ENCODE peak calls at places on chromosomes 4 and X, in six cellular contexts. M is lower lobe of right lung; D is central memory CD8-positive, alpha-beta T cell; Z is CD8-positive, alpha-beta T cell; K is natural killer cell; W is left lung. V is an unnamed sample.

GRCh38 chr4:73205482-73205881 is 53.1 kb downstream of the ANKRD17 start:
- ATAC-seq in W (no peak), Z (no peak), D (no peak), M (no peak), K (no peak), V (no peak)

GRCh38 chr4:168928875-168929274 is 81.2 kb downstream of the CBR4 start:
- ATAC-seq in K (no peak), W (no peak), D (no peak), M (no peak), Z (no peak), V (no peak)

GRCh38 chr4:108527729-108528128 is 92.6 kb upstream of the RPL34 start:
- ATAC-seq in Z (peak; percentile 64), M (no peak), D (no peak), W (no peak), K (peak; percentile 74), V (no peak)

GRCh38 chrX:11438767-11439166 is 145.6 kb downstream of the AMELX start:
- ATAC-seq in M (no peak), Z (no peak), W (no peak), D (no peak), K (no peak), V (peak; percentile 78)

GRCh38 chr4:53576676-53577372 is 14.5 kb downstream of the LNX1 start:
- ATAC-seq in K (no peak), D (no peak), W (peak; percentile 84), M (no peak), Z (no peak), V (no peak)

GRCh38 chr4:113142351-113142750 is 92.9 kb downstream of the ANK2 start:
- ATAC-seq in W (no peak), K (no peak), D (no peak), M (no peak), Z (no peak), V (no peak)

GRCh38 chr4:103108547-103108946 is 8.9 kb upstream of the BDH2 start:
- ATAC-seq in K (no peak), Z (no peak), W (no peak), M (no peak), D (no peak), V (no peak)

GRCh38 chr4:24010573-24010972 is 120.7 kb upstream of the PPARGC1A start:
- ATAC-seq in K (no peak), M (no peak), Z (no peak), D (no peak), W (no peak), V (no peak)

GRCh38 chrX:109774706-109775105 is 41.6 kb upstream of the ACSL4 start:
- ATAC-seq in Z (no peak), D (no peak), M (peak; percentile 66), W (peak; percentile 76), K (no peak), V (peak; percentile 76)

GRCh38 chrX:150502979-150503897 is 65.2 kb upstream of the MTM1 start:
- ATAC-seq in W (peak; percentile 17), D (no peak), K (no peak), Z (no peak), M (no peak), V (no peak)

GRCh38 chrX:123860983-123861382 is 1.1 kb downstream of the XIAP start:
- ATAC-seq in D (peak; percentile 38), W (no peak), M (no peak), K (no peak), Z (peak; percentile 7), V (no peak)

GRCh38 chr4:130808492-130808891 is 1712.5 kb downstream of the C4orf33 start:
- ATAC-seq in D (no peak), M (no peak), Z (no peak), W (no peak), K (no peak), V (no peak)

GRCh38 chr4:123659262-123659661 is 262.7 kb downstream of the SPRY1 start:
- ATAC-seq in W (no peak), M (no peak), K (no peak), D (no peak), Z (no peak), V (no peak)

GRCh38 chrX:154809939-154810665 is 4.8 kb upstream of the MPP1 start:
- ATAC-seq in K (peak; percentile 65), W (no peak), M (no peak), D (no peak), Z (no peak), V (no peak)

GRCh38 chr4:104490096-104490769 is 4.5 kb downstream of the CXXC4 start:
- ATAC-seq in K (no peak), Z (no peak), W (no peak), M (no peak), D (no peak), V (no peak)

GRCh38 chrX:99468993-99469392 is 941.1 kb downstream of the PCDH19 start:
- ATAC-seq in D (no peak), M (no peak), W (no peak), K (no peak), Z (no peak), V (no peak)

GRCh38 chrX:40420899-40421729 is 159.7 kb upstream of the ATP6AP2 start:
- ATAC-seq in W (no peak), D (no peak), M (no peak), K (no peak), Z (no peak), V (no peak)

V was measured in gastroesophageal sphincter.